ENCODE peak calls at places on chromosomes 4 and X, in nine cellular contexts. Z, D, B, G, M, T, Q, C and L are unnamed samples. For H3K4me1, the result is how much of the 10 kb centered on the place peaks cover.

GRCh38 chrX:10124506-10125247 is 32.1 kb upstream of the CLCN4 start:
- DNase-seq in Z (no peak), D (no peak), B (no peak), G (no peak), M (no peak), T (no peak), Q (no peak), C (no peak), L (no peak)

GRCh38 chrX:65528705-65529340 is 5.8 kb downstream of the LAS1L start:
- DNase-seq in Z (no peak), D (peak), B (peak), G (no peak), M (peak), T (peak), Q (peak), C (peak), L (peak)

GRCh38 chrX:67604979-67605703 is 61.3 kb downstream of the AR start:
- DNase-seq in Z (no peak), D (no peak), B (no peak), G (no peak), M (no peak), T (no peak), Q (peak), C (no peak), L (no peak)

GRCh38 chrX:132214518-132214917 is 4.7 kb downstream of the RAP2C start:
- DNase-seq in Z (no peak), D (no peak), B (no peak), G (no peak), M (no peak), T (no peak), Q (no peak), C (no peak), L (peak)

GRCh38 chr4:123453006-123453685 is 56.6 kb downstream of the SPRY1 start:
- DNase-seq in Z (no peak), D (no peak), B (no peak), G (no peak), M (no peak), T (no peak), Q (no peak), C (peak), L (no peak)

GRCh38 chr4:140308366-140309123 is 64.9 kb upstream of the SCOC start:
- DNase-seq in Z (peak), D (no peak), B (no peak), G (peak), M (peak), T (no peak), Q (peak), C (no peak), L (peak)

GRCh38 chr4:154660052-154660451 is 47.6 kb upstream of the FGG start:
- DNase-seq in Z (no peak), D (no peak), B (no peak), G (no peak), M (no peak), T (no peak), Q (peak), C (no peak), L (peak)

GRCh38 chrX:9516635-9517034 is 51.8 kb downstream of the TBL1X start:
- DNase-seq in Z (no peak), D (no peak), B (no peak), G (no peak), M (no peak), T (no peak), Q (no peak), C (no peak), L (no peak)

GRCh38 chr4:69689530-69690111 is 36.6 kb upstream of the UGT2A1 start:
- DNase-seq in Z (no peak), D (peak), B (no peak), G (no peak), M (no peak), T (no peak), Q (peak), C (peak), L (peak)

GRCh38 chrX:136711147-136711546 is 63.2 kb downstream of the CD40LG start:
- DNase-seq in Z (peak), D (no peak), B (peak), G (peak), M (peak), T (no peak), Q (peak), C (peak), L (peak)

GRCh38 chrX:76987381-76987780 is 459.8 kb upstream of the FGF16 start:
- DNase-seq in Z (no peak), D (no peak), B (no peak), G (no peak), M (peak), T (no peak), Q (no peak), C (peak), L (no peak)

DNA sequence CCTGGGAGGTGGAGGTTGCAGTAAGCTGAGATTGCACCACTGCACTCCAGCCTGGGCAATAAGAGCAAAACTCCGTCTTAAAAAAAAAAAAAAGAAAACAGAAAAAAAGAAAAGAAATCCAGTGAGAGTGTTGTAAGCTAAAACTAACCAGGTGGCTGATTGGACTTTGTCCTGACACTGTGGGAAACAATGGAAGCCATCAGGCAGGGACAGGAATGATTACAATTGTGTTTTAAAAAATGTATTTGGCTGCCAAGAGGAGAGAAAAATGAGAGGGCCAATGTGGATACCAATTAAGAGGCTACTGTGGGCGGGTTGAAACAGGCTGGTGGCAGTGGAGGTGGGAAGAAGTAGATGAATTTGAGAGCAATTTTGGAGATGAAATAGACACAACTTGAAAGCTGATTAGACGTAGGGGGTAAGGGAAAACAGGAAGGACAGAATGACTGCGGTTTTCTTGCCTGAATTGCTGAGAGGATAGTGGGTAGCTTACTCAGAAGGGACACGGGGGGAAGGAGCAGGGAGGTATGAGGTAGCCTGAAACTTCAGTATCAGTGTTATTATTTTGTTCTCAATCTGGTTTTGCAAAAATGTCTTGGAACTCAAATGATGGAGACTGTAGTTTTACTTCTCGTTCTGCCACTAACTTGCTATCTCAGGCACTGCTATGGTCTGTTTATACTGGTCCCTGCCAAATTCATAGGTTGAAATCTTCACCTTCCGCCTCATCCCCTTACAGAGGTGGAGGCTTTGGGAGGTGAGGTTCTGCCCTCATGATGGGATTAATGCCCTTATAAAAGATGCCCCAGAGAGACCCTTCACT is 45.6 kb upstream of the CHRNA9 start:
- DNase-seq in Z (no peak), D (peak), B (no peak), G (no peak), M (no peak), T (no peak), Q (no peak), C (no peak), L (no peak)
- H3K4me1 ChIP-seq in Z (under half), D (under half), B (under half), G (under half), M (under half), T (under half), Q (under half), C (under half), L (under half)

GRCh38 chrX:370963-371745 is 15.6 kb downstream of the PPP2R3B start:
- DNase-seq in Z (no peak), D (no peak), B (no peak), G (no peak), M (no peak), T (no peak), Q (no peak), C (no peak), L (no peak)

GRCh38 chrX:368811-369562 is 17.7 kb downstream of the PPP2R3B start:
- DNase-seq in Z (no peak), D (no peak), B (peak), G (no peak), M (no peak), T (no peak), Q (no peak), C (peak), L (peak)

GRCh38 chrX:370244-370962 is 16.3 kb downstream of the PPP2R3B start:
- DNase-seq in Z (peak), D (no peak), B (no peak), G (no peak), M (peak), T (no peak), Q (no peak), C (no peak), L (no peak)

GRCh38 chrX:367866-368265 is 18.8 kb downstream of the PPP2R3B start:
- DNase-seq in Z (no peak), D (no peak), B (no peak), G (no peak), M (no peak), T (no peak), Q (no peak), C (peak), L (no peak)

GRCh38 chrX:369563-370101 is 17.1 kb downstream of the PPP2R3B start:
- DNase-seq in Z (no peak), D (no peak), B (no peak), G (no peak), M (no peak), T (no peak), Q (no peak), C (no peak), L (no peak)
- H3K4me1 ChIP-seq in Z (under half), D (under half), B (under half), G (under half), M (under half), T (under half), Q (under half), C (under half), L (half or more)

GRCh38 chr4:185357733-185358440 is 37.8 kb downstream of the LRP2BP start:
- DNase-seq in Z (no peak), D (no peak), B (no peak), G (no peak), M (no peak), T (no peak), Q (no peak), C (no peak), L (no peak)

GRCh38 chr4:185357220-185357619 is 38.5 kb downstream of the LRP2BP start:
- DNase-seq in Z (no peak), D (no peak), B (no peak), G (no peak), M (no peak), T (no peak), Q (no peak), C (no peak), L (no peak)

GRCh38 chr4:185361872-185362271 is 33.9 kb downstream of the LRP2BP start:
- DNase-seq in Z (no peak), D (no peak), B (no peak), G (no peak), M (no peak), T (no peak), Q (no peak), C (no peak), L (no peak)

GRCh38 chr4:185358514-185359433 is 37.0 kb downstream of the LRP2BP start:
- DNase-seq in Z (no peak), D (no peak), B (peak), G (no peak), M (no peak), T (no peak), Q (no peak), C (no peak), L (no peak)

DNA sequence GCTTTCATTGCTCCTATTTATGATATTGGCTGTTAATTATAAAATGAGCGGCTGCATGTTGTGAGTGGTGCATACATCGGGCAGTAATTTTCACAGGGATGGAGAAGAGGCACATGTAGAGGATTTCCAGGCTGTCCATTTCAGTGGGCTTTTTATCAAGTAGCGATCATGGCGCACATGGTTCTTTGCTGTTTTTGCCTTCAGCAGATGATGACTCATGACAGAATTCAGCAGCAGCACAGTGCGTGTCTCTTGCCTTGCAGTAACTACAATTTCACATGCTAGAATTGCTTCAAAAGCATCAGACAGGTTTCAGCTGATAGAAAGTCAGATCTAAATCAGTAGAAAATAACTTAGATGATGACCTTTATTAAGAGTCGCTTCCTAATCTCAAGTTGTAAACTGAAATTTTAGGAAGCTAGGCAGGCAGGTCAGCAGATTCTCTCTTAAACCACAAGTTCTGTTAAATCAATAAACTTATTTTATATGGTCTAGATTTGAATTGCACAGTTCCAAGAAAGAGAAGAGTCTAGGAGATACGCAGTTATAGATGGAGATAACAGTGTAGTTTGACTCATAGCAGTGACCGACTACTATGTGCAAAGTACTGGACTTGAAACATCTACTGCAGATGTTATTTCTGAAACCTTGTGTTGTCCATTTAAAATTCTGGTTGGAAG is 35.8 kb downstream of the LRP2BP start:
- DNase-seq in Z (no peak), D (no peak), B (no peak), G (no peak), M (no peak), T (no peak), Q (no peak), C (no peak), L (no peak)
- H3K4me1 ChIP-seq in Z (under half), D (under half), B (under half), G (under half), M (under half), T (under half), Q (under half), C (under half), L (under half)

DNA sequence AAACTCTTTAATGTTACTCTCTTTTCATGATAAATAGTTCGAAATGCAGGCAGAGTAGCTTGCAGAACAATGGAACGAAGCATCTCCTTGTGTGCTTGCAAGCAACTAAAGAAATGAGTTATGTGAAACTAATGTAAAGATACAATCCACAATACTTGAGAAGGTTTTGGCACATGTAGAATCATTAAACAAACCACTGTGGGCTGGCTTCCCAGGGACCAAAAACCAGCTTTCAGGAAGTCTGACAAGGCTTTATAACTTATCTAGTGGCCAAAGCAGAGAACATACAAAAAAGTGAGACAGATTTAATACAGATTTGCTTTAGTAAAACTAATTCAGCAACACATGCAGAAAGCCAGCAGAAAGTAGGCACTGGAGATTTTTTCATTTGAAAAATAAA is 1673.8 kb upstream of the AGA start:
- DNase-seq in Z (no peak), D (no peak), B (no peak), G (no peak), M (no peak), T (no peak), Q (no peak), C (no peak), L (no peak)
- H3K4me1 ChIP-seq in Z (under half), D (under half), B (under half), G (under half), M (under half), T (under half), Q (under half), C (under half), L (under half)

GRCh38 chr4:171203425-171203824 is 609.8 kb upstream of the GALNTL6 start:
- DNase-seq in Z (no peak), D (no peak), B (no peak), G (no peak), M (no peak), T (no peak), Q (no peak), C (no peak), L (no peak)

GRCh38 chr4:171202908-171203307 is 610.3 kb upstream of the GALNTL6 start:
- DNase-seq in Z (no peak), D (no peak), B (no peak), G (no peak), M (no peak), T (no peak), Q (peak), C (no peak), L (no peak)
- H3K4me1 ChIP-seq in Z (under half), D (under half), B (under half), G (under half), M (under half), T (under half), Q (under half), C (under half), L (under half)

GRCh38 chr4:186688150-186688943 is 35.3 kb downstream of the FAT1 start:
- DNase-seq in Z (no peak), D (no peak), B (no peak), G (no peak), M (peak), T (no peak), Q (no peak), C (peak), L (no peak)
- H3K4me1 ChIP-seq in Z (under half), D (under half), B (half or more), G (under half), M (under half), T (under half), Q (under half), C (half or more), L (under half)

GRCh38 chr4:169253904-169254303 is 16.9 kb downstream of the SH3RF1 start:
- DNase-seq in Z (no peak), D (no peak), B (no peak), G (no peak), M (no peak), T (no peak), Q (no peak), C (no peak), L (no peak)

GRCh38 chr4:169251291-169252235 is 19.2 kb downstream of the SH3RF1 start:
- DNase-seq in Z (no peak), D (no peak), B (peak), G (no peak), M (peak), T (no peak), Q (peak), C (peak), L (no peak)

GRCh38 chr4:169250796-169251195 is 20.0 kb downstream of the SH3RF1 start:
- DNase-seq in Z (no peak), D (no peak), B (no peak), G (no peak), M (no peak), T (no peak), Q (no peak), C (no peak), L (no peak)

GRCh38 chr4:169253087-169253675 is 17.6 kb downstream of the SH3RF1 start:
- DNase-seq in Z (no peak), D (no peak), B (no peak), G (no peak), M (no peak), T (no peak), Q (no peak), C (no peak), L (no peak)

DNA sequence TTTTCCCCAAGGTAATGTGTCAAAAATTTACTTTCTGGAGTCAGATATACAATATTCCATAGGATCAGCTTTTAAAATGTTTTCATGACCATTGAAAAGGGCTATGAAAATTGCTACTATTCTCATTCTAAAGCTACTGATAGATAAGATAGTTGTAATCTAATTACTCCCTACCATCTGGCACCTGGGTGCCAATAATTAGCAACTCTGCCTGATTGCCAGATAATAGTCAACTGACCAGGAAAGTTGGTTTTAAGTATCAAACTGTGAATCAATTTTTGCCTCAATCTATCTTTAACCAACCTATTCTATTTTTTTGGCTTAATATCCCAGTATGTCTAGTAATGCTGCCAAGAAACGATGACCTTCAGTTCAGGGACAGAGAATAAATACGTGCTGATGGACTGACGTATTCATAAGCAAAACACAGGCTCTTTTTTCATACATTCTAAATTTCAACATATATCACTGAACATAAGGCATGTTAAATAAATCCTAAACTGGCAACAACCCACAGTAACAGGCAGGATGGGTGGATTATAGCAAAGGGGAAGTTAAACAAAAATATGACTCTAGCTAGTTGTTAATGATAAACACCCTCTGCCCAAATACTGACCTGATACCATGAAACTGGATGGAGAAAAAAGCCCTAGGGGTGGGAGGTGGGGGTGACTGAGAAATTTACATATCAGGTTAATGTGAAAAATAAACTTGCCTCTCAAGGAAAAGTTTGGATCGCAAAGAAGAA is 18.2 kb downstream of the SH3RF1 start:
- DNase-seq in Z (no peak), D (no peak), B (no peak), G (no peak), M (no peak), T (no peak), Q (no peak), C (no peak), L (peak)
- H3K4me1 ChIP-seq in Z (half or more), D (under half), B (half or more), G (half or more), M (under half), T (under half), Q (half or more), C (under half), L (under half)